ENCODE peak calls at places on chromosome 1, in six cellular contexts. One of them, this sample, is unnamed.

GRCh38 chr1:9181176-9181906 is 52.4 kb upstream of the GPR157 start:
- DNase-seq in AG04450: no peak
- DNase-seq in stimulated activated CD4-positive, alpha-beta T cell treated with anti-CD3 and anti-CD28 coated beads, Interleukin-1b, Interleukin-23, amount 100 ng/mL, for 4 hours: peak; percentile 77
- DNase-seq in cardiac muscle cell: peak; percentile 79
- DNase-seq in GM04504: no peak
- DNase-seq in CD4-positive, alpha-beta memory T cell: peak; percentile 65
- DNase-seq in this sample: peak; percentile 88

GRCh38 chr1:27360159-27361043 is 6.4 kb downstream of the MAP3K6 start:
- DNase-seq in AG04450: no peak
- DNase-seq in stimulated activated CD4-positive, alpha-beta T cell treated with anti-CD3 and anti-CD28 coated beads, Interleukin-1b, Interleukin-23, amount 100 ng/mL, for 4 hours: peak; percentile 43
- DNase-seq in cardiac muscle cell: peak; percentile 47
- DNase-seq in GM04504: no peak
- DNase-seq in CD4-positive, alpha-beta memory T cell: peak; percentile 42
- DNase-seq in this sample: peak; percentile 46

GRCh38 chr1:91036894-91037829 is 15.3 kb upstream of the ZNF644 start:
- DNase-seq in AG04450: no peak
- DNase-seq in stimulated activated CD4-positive, alpha-beta T cell treated with anti-CD3 and anti-CD28 coated beads, Interleukin-1b, Interleukin-23, amount 100 ng/mL, for 4 hours: no peak
- DNase-seq in cardiac muscle cell: no peak
- DNase-seq in GM04504: no peak
- DNase-seq in CD4-positive, alpha-beta memory T cell: no peak
- DNase-seq in this sample: no peak

GRCh38 chr1:39359028-39359570 is 132.3 kb upstream of the BMP8A start:
- DNase-seq in AG04450: no peak
- DNase-seq in stimulated activated CD4-positive, alpha-beta T cell treated with anti-CD3 and anti-CD28 coated beads, Interleukin-1b, Interleukin-23, amount 100 ng/mL, for 4 hours: no peak
- DNase-seq in cardiac muscle cell: no peak
- DNase-seq in GM04504: no peak
- DNase-seq in CD4-positive, alpha-beta memory T cell: no peak
- DNase-seq in this sample: no peak

GRCh38 chr1:14677291-14677690 is 78.8 kb downstream of the KAZN start:
- DNase-seq in AG04450: no peak
- DNase-seq in stimulated activated CD4-positive, alpha-beta T cell treated with anti-CD3 and anti-CD28 coated beads, Interleukin-1b, Interleukin-23, amount 100 ng/mL, for 4 hours: no peak
- DNase-seq in cardiac muscle cell: peak; percentile 19
- DNase-seq in GM04504: no peak
- DNase-seq in CD4-positive, alpha-beta memory T cell: no peak
- DNase-seq in this sample: no peak

GRCh38 chr1:27058976-27059688 is 46.5 kb upstream of the TENT5B start:
- DNase-seq in AG04450: no peak
- DNase-seq in stimulated activated CD4-positive, alpha-beta T cell treated with anti-CD3 and anti-CD28 coated beads, Interleukin-1b, Interleukin-23, amount 100 ng/mL, for 4 hours: no peak
- DNase-seq in cardiac muscle cell: no peak
- DNase-seq in GM04504: no peak
- DNase-seq in CD4-positive, alpha-beta memory T cell: no peak
- DNase-seq in this sample: no peak

GRCh38 chr1:910311-910880 is 13.3 kb upstream of the SAMD11 start:
- DNase-seq in AG04450: no peak
- DNase-seq in stimulated activated CD4-positive, alpha-beta T cell treated with anti-CD3 and anti-CD28 coated beads, Interleukin-1b, Interleukin-23, amount 100 ng/mL, for 4 hours: no peak
- DNase-seq in cardiac muscle cell: no peak
- DNase-seq in GM04504: no peak
- DNase-seq in CD4-positive, alpha-beta memory T cell: no peak
- DNase-seq in this sample: no peak

GRCh38 chr1:228742535-228742934 is 7.3 kb downstream of the RHOU start:
- DNase-seq in AG04450: no peak
- DNase-seq in stimulated activated CD4-positive, alpha-beta T cell treated with anti-CD3 and anti-CD28 coated beads, Interleukin-1b, Interleukin-23, amount 100 ng/mL, for 4 hours: no peak
- DNase-seq in cardiac muscle cell: no peak
- DNase-seq in GM04504: no peak
- DNase-seq in CD4-positive, alpha-beta memory T cell: no peak
- DNase-seq in this sample: no peak

GRCh38 chr1:94098585-94099111 is 22.3 kb downstream of the ABCA4 start:
- DNase-seq in AG04450: no peak
- DNase-seq in stimulated activated CD4-positive, alpha-beta T cell treated with anti-CD3 and anti-CD28 coated beads, Interleukin-1b, Interleukin-23, amount 100 ng/mL, for 4 hours: no peak
- DNase-seq in cardiac muscle cell: no peak
- DNase-seq in GM04504: no peak
- DNase-seq in CD4-positive, alpha-beta memory T cell: no peak
- DNase-seq in this sample: no peak

GRCh38 chr1:226551299-226551698 is 2.7 kb downstream of the STUM start:
- DNase-seq in AG04450: no peak
- DNase-seq in stimulated activated CD4-positive, alpha-beta T cell treated with anti-CD3 and anti-CD28 coated beads, Interleukin-1b, Interleukin-23, amount 100 ng/mL, for 4 hours: no peak
- DNase-seq in cardiac muscle cell: no peak
- DNase-seq in GM04504: no peak
- DNase-seq in CD4-positive, alpha-beta memory T cell: no peak
- DNase-seq in this sample: no peak

GRCh38 chr1:201696217-201696761 is 132.7 kb upstream of the IPO9 start:
- DNase-seq in AG04450: peak; percentile 63
- DNase-seq in stimulated activated CD4-positive, alpha-beta T cell treated with anti-CD3 and anti-CD28 coated beads, Interleukin-1b, Interleukin-23, amount 100 ng/mL, for 4 hours: no peak
- DNase-seq in cardiac muscle cell: no peak
- DNase-seq in GM04504: peak; percentile 96
- DNase-seq in CD4-positive, alpha-beta memory T cell: no peak
- DNase-seq in this sample: no peak